ENCODE peak calls at places on chromosome 1, in nine cellular contexts. M is K562, T is aorta, K is pancreas, S is upper lobe of right lung, B is SJCRH30, Q is neuronal stem cell, L is neural progenitor cell, F is heart right ventricle. V is an unnamed sample. For H3K27me3, H3K36me3 and H3K4me1, the result is how much of the 10 kb centered on the place peaks cover.

GRCh38 chr1:166062695-166063094 is 104.1 kb downstream of the FAM78B start:
- DNase-seq in M (no peak), T (no peak), K (no peak), S (no peak), B (no peak), Q (no peak), L (no peak), F (no peak), V (no peak)

GRCh38 chr1:20702416-20702815 is 15.4 kb downstream of the KIF17 start:
- DNase-seq in M (peak), T (no peak), K (no peak), S (no peak), B (peak), Q (no peak), L (peak), F (no peak), V (no peak)

GRCh38 chr1:178633068-178633467 is 92.0 kb upstream of the RALGPS2 start:
- DNase-seq in M (no peak), T (no peak), K (no peak), S (no peak), B (no peak), Q (no peak), L (no peak), F (no peak), V (no peak)

GRCh38 chr1:8494681-8495080 is 176.8 kb downstream of the SLC45A1 start:
- DNase-seq in M (no peak), T (no peak), K (no peak), S (no peak), B (no peak), Q (no peak), L (no peak), F (no peak), V (no peak)

GRCh38 chr1:248906741-248907661 is 966 bp downstream of the PGBD2 start:
- DNase-seq in M (no peak), T (no peak), K (no peak), S (no peak), B (no peak), Q (peak), L (peak), F (no peak), V (peak)

GRCh38 chr1:111515291-111516007 is 12.0 kb upstream of the ADORA3 start:
- DNase-seq in M (no peak), T (peak), K (no peak), S (peak), B (no peak), Q (no peak), L (no peak), F (peak), V (no peak)

GRCh38 chr1:219171192-219171935 is 2.3 kb upstream of the LYPLAL1 start:
- DNase-seq in M (no peak), T (no peak), K (no peak), S (no peak), B (no peak), Q (no peak), L (no peak), F (no peak), V (no peak)

GRCh38 chr1:24717867-24718650 is 27.2 kb upstream of the CLIC4 start:
- DNase-seq in M (no peak), T (no peak), K (no peak), S (no peak), B (no peak), Q (no peak), L (no peak), F (no peak), V (no peak)

GRCh38 chr1:94980049-94980908 is 53.4 kb upstream of the CNN3 start:
- DNase-seq in M (no peak), T (no peak), K (no peak), S (no peak), B (no peak), Q (no peak), L (no peak), F (no peak), V (no peak)

GRCh38 chr1:19042675-19043578 is 86.5 kb upstream of the IFFO2 start:
- DNase-seq in M (no peak), T (peak), K (peak), S (peak), B (no peak), Q (no peak), L (no peak), F (no peak), V (no peak)

GRCh38 chr1:55718758-55719671 is 503.9 kb upstream of the USP24 start:
- DNase-seq in M (no peak), T (peak), K (no peak), S (peak), B (peak), Q (no peak), L (no peak), F (peak), V (no peak)

GRCh38 chr1:22131875-22132486 is 10.9 kb downstream of the WNT4 start:
- DNase-seq in M (peak), T (no peak), K (peak), S (peak), B (peak), Q (peak), L (peak), F (no peak), V (no peak)

GRCh38 chr1:110787328-110788071 is 85.4 kb upstream of the CD53 start:
- DNase-seq in M (no peak), T (no peak), K (no peak), S (no peak), B (no peak), Q (no peak), L (no peak), F (no peak), V (no peak)

GRCh38 chr1:6795661-6796060 is 10.4 kb downstream of the CAMTA1 start:
- DNase-seq in M (no peak), T (no peak), K (no peak), S (no peak), B (no peak), Q (no peak), L (no peak), F (no peak), V (no peak)

GRCh38 chr1:155392898-155393411 is 72.3 kb downstream of the RUSC1 start:
- DNase-seq in M (no peak), T (no peak), K (no peak), S (no peak), B (no peak), Q (no peak), L (no peak), F (no peak), V (no peak)

GRCh38 chr1:189432761-189433160 is 1044.9 kb downstream of the BRINP3 start:
- DNase-seq in M (no peak), T (no peak), K (no peak), S (no peak), B (no peak), Q (no peak), L (no peak), F (no peak), V (no peak)

GRCh38 chr1:43525995-43526394 is 4.7 kb upstream of the PTPRF start:
- DNase-seq in M (no peak), T (peak), K (no peak), S (peak), B (peak), Q (no peak), L (no peak), F (no peak), V (no peak)

GRCh38 chr1:100989306-100990077 is 36.1 kb downstream of the DPH5 start:
- DNase-seq in M (no peak), T (no peak), K (no peak), S (no peak), B (peak), Q (no peak), L (no peak), F (no peak), V (no peak)

GRCh38 chr1:41672641-41673313 is 188.3 kb upstream of the EDN2 start:
- DNase-seq in M (no peak), T (no peak), K (no peak), S (peak), B (peak), Q (no peak), L (no peak), F (no peak), V (no peak)

GRCh38 chr1:239761509-239761908 is 330.2 kb upstream of the FMN2 start:
- DNase-seq in M (no peak), T (no peak), K (no peak), S (no peak), B (no peak), Q (no peak), L (no peak), F (no peak), V (no peak)

GRCh38 chr1:115837386-115837761 is 3.6 kb downstream of the NHLH2 start:
- DNase-seq in M (no peak), T (no peak), K (no peak), S (no peak), B (no peak), Q (no peak), L (no peak), F (no peak), V (no peak)

GRCh38 chr1:165129568-165130164 is 226.8 kb downstream of the LMX1A start:
- DNase-seq in M (peak), T (no peak), K (peak), S (peak), B (peak), Q (peak), L (peak), F (peak), V (peak)

GRCh38 chr1:16048573-16049189 is 5.1 kb downstream of the CLCNKB start:
- DNase-seq in M (peak), T (peak), K (no peak), S (peak), B (peak), Q (peak), L (peak), F (peak), V (peak)

GRCh38 chr1:16236091-16236494 is 890 bp downstream of the CPLANE2 start:
- DNase-seq in M (peak), T (no peak), K (no peak), S (peak), B (peak), Q (no peak), L (peak), F (no peak), V (no peak)

GRCh38 chr1:21567241-21568005 is 58.2 kb downstream of the ALPL start:
- DNase-seq in M (no peak), T (peak), K (no peak), S (no peak), B (peak), Q (no peak), L (no peak), F (no peak), V (no peak)

DNA sequence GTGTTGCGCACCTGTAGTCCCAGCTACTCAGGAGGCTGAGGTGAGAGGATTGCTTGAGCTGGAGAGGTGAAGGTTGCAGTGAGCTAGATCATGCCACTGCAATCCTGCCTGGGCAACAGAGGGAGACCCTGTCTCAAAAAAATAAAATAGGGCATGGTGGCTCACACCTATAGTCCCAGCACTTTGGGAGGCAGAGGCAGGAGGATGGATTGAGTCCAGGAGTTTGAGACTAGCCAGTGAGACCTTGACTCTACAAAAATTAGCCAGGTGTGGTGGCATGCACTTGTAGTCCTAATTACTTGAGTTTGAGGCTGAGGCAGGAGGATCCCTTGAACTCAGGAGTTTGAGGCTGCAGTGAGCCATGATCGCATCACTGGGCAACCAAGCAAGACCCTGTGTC is 9.7 kb downstream of the RPL11 start:
- DNase-seq in M (no peak), T (no peak), K (no peak), S (no peak), B (no peak), Q (no peak), L (no peak), F (no peak), V (no peak)
- H3K27me3 ChIP-seq in M (under half), T (under half), K (under half), S (under half), B (under half), Q (under half), L (under half), F (under half), V (under half)

DNA sequence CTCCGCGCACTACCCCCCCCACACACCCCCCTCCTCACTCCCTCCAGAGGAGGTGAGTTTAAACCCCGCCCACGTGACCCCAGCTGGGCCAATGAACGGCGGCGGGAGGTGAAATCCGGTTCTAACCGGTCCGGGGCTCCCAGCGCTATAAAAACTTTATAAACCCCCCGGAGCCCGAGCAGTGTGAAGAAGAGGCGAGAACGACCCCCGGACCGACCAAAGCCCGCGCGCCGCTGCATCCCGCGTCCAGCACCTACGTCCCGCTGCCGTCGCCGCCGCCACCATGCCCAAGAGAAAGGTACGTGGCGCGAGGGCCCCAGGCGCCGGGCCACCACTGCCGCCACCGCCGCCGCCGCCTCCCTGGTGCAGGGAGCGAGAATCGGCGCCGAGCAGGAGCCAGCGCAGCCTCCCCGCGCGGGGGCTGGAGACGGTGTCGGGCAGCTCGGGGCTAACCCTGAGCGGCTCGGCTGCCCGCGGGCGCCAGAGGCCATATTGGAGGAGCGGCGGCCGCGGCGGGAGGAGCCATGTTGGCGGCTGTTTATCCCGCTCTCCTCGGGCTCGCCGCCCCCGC is at the start of gene HMGN2:
- DNase-seq in M (peak), T (peak), K (peak), S (peak), B (peak), Q (peak), L (peak), F (peak), V (peak)
- H3K36me3 ChIP-seq in M (half or more), T (under half), K (under half), S (under half), B (under half), Q (half or more), L (under half), F (under half), V (under half)

DNA sequence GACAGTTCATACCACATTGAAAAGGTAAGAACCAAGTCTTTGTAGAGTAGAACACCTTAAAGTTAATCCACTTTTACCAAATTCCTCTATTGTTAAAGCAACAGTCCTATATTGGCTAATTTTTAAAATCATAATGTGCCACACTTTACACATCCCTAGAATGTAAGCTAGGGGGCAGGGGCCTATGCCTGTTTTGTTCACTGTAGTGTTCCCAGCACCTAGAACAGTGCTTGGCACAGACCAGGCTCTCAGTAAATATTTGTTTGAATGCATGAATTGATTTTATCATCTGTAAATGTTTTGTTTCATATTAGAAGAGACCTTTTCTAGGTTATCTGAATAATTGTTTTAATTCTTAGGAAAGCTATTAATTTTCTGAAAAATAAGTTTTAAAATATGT is 9.1 kb downstream of the SMAP2 start:
- DNase-seq in M (no peak), T (no peak), K (no peak), S (no peak), B (no peak), Q (no peak), L (no peak), F (no peak), V (no peak)
- H3K4me1 ChIP-seq in M (half or more), T (under half), K (half or more), S (half or more), B (under half), Q (under half), L (under half), F (half or more), V (under half)

DNA sequence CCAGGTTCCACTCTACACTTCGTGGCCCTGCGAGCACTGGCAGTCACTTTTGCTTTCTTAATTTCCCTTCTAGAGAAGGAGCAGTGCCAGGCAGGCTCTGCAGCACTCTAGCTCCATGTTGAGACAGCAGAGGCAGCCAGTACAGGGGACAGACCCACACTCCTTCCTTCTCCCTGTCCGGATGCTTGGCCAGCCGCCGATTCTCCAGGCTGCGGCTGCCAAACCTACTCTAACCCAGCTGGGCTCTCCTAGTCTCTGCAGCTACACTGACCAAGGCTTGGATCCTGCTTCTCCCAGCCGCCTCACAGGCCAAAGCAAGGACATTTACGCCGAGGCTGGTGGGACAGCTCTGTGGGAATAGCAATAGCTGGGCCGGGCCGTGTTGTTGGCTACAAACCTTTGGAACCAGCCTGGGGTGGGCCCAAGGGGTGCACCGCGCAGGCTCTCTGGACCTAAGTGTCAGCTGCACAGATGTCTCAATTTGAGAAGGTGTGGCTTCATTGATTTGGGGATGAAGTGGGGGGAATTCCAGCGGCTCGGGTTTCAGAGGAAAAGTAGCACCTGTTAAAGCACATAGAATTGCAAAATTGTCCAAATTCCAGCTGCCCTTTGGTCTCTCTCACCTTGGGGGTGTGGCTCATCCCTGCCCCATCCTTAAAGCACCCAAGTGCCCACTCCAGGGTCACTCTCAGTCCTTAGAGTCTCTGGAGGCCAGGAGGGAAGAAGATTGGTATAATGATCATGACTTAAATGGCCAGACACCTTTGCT is 3.2 kb downstream of the BARHL2 start:
- DNase-seq in M (no peak), T (no peak), K (no peak), S (no peak), B (no peak), Q (no peak), L (peak), F (no peak), V (no peak)
- H3K27me3 ChIP-seq in M (half or more), T (under half), K (under half), S (half or more), B (under half), Q (half or more), L (half or more), F (half or more), V (half or more)

DNA sequence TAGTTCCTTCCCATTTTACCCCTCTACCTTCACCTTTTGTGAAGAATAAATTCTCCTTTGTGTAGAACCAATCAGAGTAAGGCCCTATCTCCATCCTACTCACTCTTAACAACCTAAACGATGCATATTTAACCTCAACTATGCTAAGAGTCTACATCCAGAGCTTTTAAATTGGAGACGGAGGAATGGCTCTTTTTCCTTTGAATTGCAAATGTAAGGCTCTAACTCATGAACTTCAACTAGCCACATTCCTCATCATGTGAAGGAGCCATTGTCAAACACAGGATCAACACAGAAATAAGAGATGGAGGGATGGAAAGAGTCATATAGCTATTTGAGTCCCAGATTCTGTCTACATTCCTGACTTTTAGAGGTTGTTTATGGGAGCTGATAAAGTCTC is 18.2 kb downstream of the DEPDC1 start:
- DNase-seq in M (no peak), T (no peak), K (no peak), S (no peak), B (no peak), Q (no peak), L (no peak), F (no peak), V (no peak)
- H3K36me3 ChIP-seq in M (half or more), T (under half), K (under half), S (under half), B (half or more), Q (half or more), L (under half), F (under half), V (under half)

DNA sequence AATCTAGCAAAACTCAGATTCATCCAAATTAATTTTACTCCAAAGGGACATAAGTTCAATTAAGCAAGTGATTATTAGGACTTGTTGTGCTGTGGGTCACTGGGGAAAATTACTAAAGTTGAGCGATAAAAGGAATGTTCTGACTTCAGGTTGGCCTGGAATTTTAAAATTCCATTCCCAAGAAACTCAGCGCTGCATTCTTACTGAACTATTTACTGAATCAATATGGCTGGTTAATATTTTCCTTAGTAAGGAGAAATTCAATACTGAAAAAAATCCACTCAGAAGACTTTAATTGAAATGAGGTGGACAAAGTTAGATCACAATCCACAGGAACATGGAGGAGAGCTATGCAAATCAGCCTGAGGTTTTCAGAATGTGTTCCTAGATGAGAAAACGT is 578.9 kb upstream of the NR5A2 start:
- DNase-seq in M (no peak), T (no peak), K (no peak), S (no peak), B (no peak), Q (no peak), L (no peak), F (no peak), V (no peak)
- H3K4me1 ChIP-seq in M (under half), T (under half), K (under half), S (under half), B (under half), Q (under half), L (under half), F (under half), V (under half)

GRCh38 chr1:18001725-18002124 is 105.9 kb upstream of the IGSF21 start:
- DNase-seq in M (no peak), T (no peak), K (no peak), S (peak), B (no peak), Q (no peak), L (no peak), F (no peak), V (no peak)

GRCh38 chr1:18005238-18005637 is 102.4 kb upstream of the IGSF21 start:
- DNase-seq in M (no peak), T (no peak), K (no peak), S (no peak), B (no peak), Q (no peak), L (no peak), F (no peak), V (no peak)

GRCh38 chr1:18008116-18008515 is 99.5 kb upstream of the IGSF21 start:
- DNase-seq in M (no peak), T (no peak), K (no peak), S (no peak), B (no peak), Q (no peak), L (no peak), F (no peak), V (no peak)

GRCh38 chr1:18007391-18008106 is 100.0 kb upstream of the IGSF21 start:
- DNase-seq in M (no peak), T (no peak), K (no peak), S (peak), B (no peak), Q (no peak), L (no peak), F (no peak), V (no peak)

DNA sequence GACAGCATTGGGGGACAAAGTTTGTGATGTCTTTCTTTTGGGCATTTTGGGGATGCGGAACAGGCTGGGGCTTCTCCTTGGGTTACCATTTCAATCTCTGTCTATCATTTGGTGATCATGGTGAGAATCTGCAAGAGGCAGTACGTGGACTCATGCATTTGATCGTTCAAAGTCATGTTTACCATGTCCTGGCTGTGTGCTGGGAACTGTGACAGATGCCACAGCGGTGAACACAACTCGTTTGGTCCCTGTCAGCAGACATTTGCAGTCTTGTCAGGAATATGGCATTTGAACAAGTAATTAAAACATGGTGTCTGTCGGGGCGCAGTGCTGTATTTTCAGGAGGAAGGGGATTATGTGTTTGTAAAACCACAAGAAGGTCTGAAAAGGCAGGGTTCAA is 103.3 kb upstream of the IGSF21 start:
- DNase-seq in M (no peak), T (no peak), K (no peak), S (no peak), B (no peak), Q (no peak), L (no peak), F (no peak), V (no peak)
- H3K27me3 ChIP-seq in M (under half), T (under half), K (under half), S (under half), B (under half), Q (under half), L (under half), F (under half), V (under half)

V was measured in iPS DF 6.9.